ENCODE peak calls at places on chromosomes 16 and 17, in seven cellular contexts. E, T, P, G, X, L and H are unnamed samples.

GRCh38 chr16:55324491-55325447 is 766 bp downstream of the IRX6 start:
- DNase-seq in L (no peak), P (no peak), G (no peak), T (peak; percentile 30), E (no peak), X (peak; percentile 30), H (peak; percentile 1)

GRCh38 chr17:62664336-62665120 is 37.1 kb downstream of the MRC2 start:
- DNase-seq in T (no peak), X (no peak), L (no peak), G (no peak), E (no peak), P (no peak), H (no peak)

GRCh38 chr16:56600398-56600999 is 7.9 kb upstream of the MT2A start:
- DNase-seq in G (peak; percentile 64), X (peak; percentile 48), P (no peak), L (peak; percentile 60), E (peak; percentile 55), T (no peak), H (peak; percentile 73)

GRCh38 chr16:23026777-23027362 is 122.4 kb downstream of the USP31 start:
- DNase-seq in P (no peak), L (peak; percentile 20), T (no peak), E (peak; percentile 5), G (peak; percentile 30), X (no peak), H (peak; percentile 18)

GRCh38 chr17:38746893-38747384 is 1.2 kb downstream of the PCGF2 start:
- DNase-seq in X (no peak), E (no peak), T (no peak), L (no peak), P (no peak), G (no peak), H (no peak)

GRCh38 chr17:79925242-79925957 is 86.2 kb upstream of the CBX4 start:
- DNase-seq in P (peak; percentile 60), T (peak; percentile 58), E (peak; percentile 53), G (peak; percentile 25), L (no peak), X (peak; percentile 59), H (no peak)

GRCh38 chr17:5758651-5759050 is 174.3 kb upstream of the NLRP1 start:
- DNase-seq in P (no peak), X (peak; percentile 7), L (no peak), T (no peak), G (peak; percentile 63), E (peak; percentile 18), H (peak; percentile 32)

GRCh38 chr16:15858921-15859668 is 2.3 kb upstream of the MYH11 start:
- DNase-seq in G (no peak), E (no peak), T (no peak), P (no peak), X (no peak), L (no peak), H (no peak)

GRCh38 chr16:23466162-23466885 is 13.3 kb upstream of the COG7 start:
- DNase-seq in X (no peak), G (peak; percentile 47), E (peak; percentile 88), L (no peak), P (no peak), T (no peak), H (peak; percentile 98)

GRCh38 chr17:55266051-55266957 is 1.5 kb downstream of the HLF start:
- DNase-seq in L (no peak), G (no peak), T (no peak), X (no peak), P (no peak), E (no peak), H (no peak)

GRCh38 chr17:50785942-50786570 is 18.7 kb upstream of the ANKRD40CL start:
- DNase-seq in X (no peak), E (peak; percentile 57), P (no peak), T (no peak), L (peak; percentile 62), G (peak; percentile 65), H (peak; percentile 72)

GRCh38 chr17:78621720-78622490 is 44.7 kb upstream of the DNAH17 start:
- DNase-seq in G (no peak), X (peak; percentile 23), P (no peak), T (no peak), L (no peak), E (no peak), H (no peak)

GRCh38 chr16:2949705-2950399 is 14.2 kb upstream of the KREMEN2 start:
- DNase-seq in E (no peak), P (no peak), T (no peak), X (no peak), L (no peak), G (no peak), H (no peak)

GRCh38 chr16:14405611-14406537 is 224.2 kb downstream of the PARN start:
- DNase-seq in P (no peak), X (peak; percentile 79), L (peak; percentile 50), E (no peak), G (no peak), T (peak; percentile 19), H (no peak)

GRCh38 chr16:560701-561412 is 663 bp downstream of the PRR35 start:
- DNase-seq in E (no peak), P (no peak), G (no peak), X (no peak), L (no peak), T (no peak), H (no peak)
- H3K4me3 ChIP-seq in E (no peak overlapping the region), P (no peak overlapping the region), G (no peak overlapping the region), X (no peak overlapping the region), L (no peak overlapping the region), T (no peak overlapping the region), H (no peak overlapping the region)

GRCh38 chr17:43402567-43402966 is 3.8 kb downstream of the ARL4D start:
- DNase-seq in P (no peak), E (no peak), G (no peak), X (no peak), T (no peak), L (no peak), H (no peak)
- TF ChIP-seq CTCF in P (no peak), E (no peak), G (no peak), X (no peak), T (no peak), L (no peak), H (no peak)

DNA sequence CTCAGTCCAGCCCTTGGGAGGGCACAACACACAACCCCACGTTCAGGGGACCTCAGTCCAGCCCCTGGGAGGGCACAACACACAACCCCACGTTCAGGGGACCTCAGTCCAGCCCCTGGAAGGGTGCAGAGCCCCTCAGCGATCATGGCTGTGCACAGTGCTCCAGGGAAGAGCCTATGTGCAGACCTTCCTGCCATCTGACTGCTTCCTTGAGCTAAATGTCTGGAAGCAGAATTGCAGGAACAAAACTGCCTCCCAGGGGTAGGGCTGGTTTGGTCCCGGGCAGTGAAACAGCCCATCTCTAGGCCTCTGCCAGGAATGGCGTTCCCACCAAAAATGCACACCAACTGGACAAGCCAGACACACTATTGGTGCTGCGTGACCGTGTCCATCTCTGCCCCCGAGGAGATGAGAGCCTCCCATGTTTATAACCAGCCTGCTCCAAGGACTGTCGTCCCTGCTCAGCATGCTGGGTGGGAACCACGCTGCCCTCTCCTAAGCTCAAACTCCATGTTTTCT is 44.0 kb downstream of the ZNF276 start:
- DNase-seq in P (no peak), X (no peak), G (no peak), L (no peak), E (no peak), T (no peak), H (no peak)
- H3K4me3 ChIP-seq in P (no peak overlapping the region), X (no peak overlapping the region), G (no peak overlapping the region), L (no peak overlapping the region), E (no peak overlapping the region), T (no peak overlapping the region), H (no peak overlapping the region)

DNA sequence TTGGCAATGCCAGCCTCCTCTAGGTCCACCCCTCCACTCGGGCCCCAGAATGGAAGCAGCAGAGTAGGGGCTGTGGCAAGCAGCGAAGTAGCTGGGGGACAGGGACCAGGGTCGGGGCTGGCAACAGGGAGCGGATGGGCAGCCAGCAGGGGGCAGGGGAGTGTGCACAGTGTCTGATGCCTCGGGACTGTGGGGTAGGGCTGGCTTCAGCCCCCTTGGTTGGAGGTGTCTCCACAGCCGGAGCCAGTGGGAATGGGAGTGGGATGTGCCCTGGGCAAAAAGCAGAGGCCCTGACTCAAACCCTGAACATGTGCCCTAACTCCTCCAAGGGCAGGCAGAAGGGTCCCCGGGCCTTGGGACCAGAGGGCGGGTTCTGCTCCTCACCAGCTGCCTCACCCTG is 18.5 kb upstream of the ARHGAP27 start:
- DNase-seq in P (no peak), G (no peak), E (no peak), T (no peak), L (no peak), X (peak; percentile 46), H (no peak)
- TF ChIP-seq CTCF in P (no peak), G (no peak), E (no peak), T (no peak), L (no peak), X (peak; percentile 35), H (no peak)

DNA sequence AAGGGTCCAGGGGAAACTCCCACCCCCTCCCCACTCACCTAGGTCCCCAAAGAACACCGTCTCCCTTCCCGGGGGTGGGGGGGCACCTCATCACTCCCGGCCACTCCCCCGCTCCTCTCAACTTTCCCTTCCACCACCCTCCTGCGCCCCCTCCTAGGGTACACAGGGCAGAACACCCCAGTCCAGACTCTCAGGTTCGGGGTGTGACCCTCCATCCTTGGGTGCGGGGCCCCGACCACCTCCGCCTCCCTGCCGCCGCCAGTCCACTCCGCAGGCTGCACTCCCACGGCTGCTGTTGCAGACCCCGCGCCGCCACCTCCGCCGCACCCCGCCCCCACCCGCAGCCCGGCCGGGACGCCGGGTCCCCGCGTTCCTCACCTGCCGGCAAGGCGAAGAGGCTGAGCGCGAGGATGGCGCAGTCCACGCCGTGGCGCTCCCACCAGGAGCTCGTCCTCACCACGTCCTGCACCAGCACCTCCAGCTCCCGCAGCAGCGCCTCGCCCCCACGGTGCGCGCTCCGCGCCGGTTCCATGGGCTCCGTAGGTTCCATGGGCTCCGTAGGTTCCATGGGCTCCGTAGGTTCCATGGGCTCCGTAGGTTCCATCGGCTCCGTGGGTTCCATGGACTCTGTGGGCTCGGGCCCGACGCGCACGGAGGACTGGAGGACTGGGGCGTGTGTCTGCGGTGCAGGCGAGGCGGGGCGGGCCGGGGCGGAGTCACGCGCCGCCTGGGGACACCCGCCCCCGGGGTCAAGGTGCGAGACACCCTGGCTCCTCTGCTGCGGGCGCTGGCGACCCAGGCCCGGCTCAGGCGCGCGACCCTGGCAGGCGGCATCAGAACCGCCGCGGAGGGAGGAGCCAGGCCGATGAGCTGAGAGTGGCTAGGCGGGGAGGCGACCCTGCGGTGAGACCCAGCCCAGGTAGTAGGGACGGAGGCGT is at the start of gene FADS6:
- DNase-seq in L (no peak), E (no peak), P (no peak), G (no peak), T (no peak), X (no peak), H (no peak)
- H3K4me3 ChIP-seq in L (no peak within 1 kb of the TSS), E (no peak within 1 kb of the TSS), P (peak within 1 kb of the TSS; percentile 60), G (no peak within 1 kb of the TSS), T (peak within 1 kb of the TSS; percentile 32), X (no peak within 1 kb of the TSS), H (no peak within 1 kb of the TSS)

GRCh38 chr16:30041841-30042240 is 10.8 kb upstream of the TLCD3B start:
- DNase-seq in T (no peak), L (peak; percentile 60), G (peak; percentile 73), E (peak; percentile 57), X (no peak), P (no peak), H (peak; percentile 50)
- TF ChIP-seq CTCF in T (peak; percentile 42), L (peak; percentile 29), G (peak; percentile 39), E (peak; percentile 39), X (peak; percentile 70), P (peak; percentile 60), H (peak; percentile 27)